ENCODE peak calls at places on chromosomes 3 and 15, in four cellular contexts. P is CD8-positive, alpha-beta T cell; U is heart left ventricle; T is BJ. G is an unnamed sample.

GRCh38 chr15:78302579-78302978 is 3.2 kb upstream of the SKIC8 start:
- DNase-seq in P (no peak), U (no peak), T (peak; percentile 85), G (peak; percentile 82)

GRCh38 chr15:67177750-67178149 is 76.7 kb downstream of the AAGAB start:
- DNase-seq in P (no peak), U (no peak), T (no peak), G (no peak)

GRCh38 chr3:149207475-149207874 is 14.2 kb downstream of the CP start:
- DNase-seq in P (no peak), U (no peak), T (no peak), G (no peak)

GRCh38 chr15:66389859-66390382 is 3.2 kb downstream of the MAP2K1 start:
- DNase-seq in P (no peak), U (no peak), T (no peak), G (no peak)

GRCh38 chr3:20668411-20668810 is 482.4 kb upstream of the SGO1 start:
- DNase-seq in P (no peak), U (no peak), T (no peak), G (no peak)

GRCh38 chr3:196666001-196666867 is 26.7 kb downstream of the NRROS start:
- DNase-seq in P (no peak), U (no peak), T (peak; percentile 40), G (no peak)

GRCh38 chr3:83523470-83524073 is 1435.2 kb upstream of the CADM2 start:
- DNase-seq in P (no peak), U (no peak), T (no peak), G (no peak)

GRCh38 chr3:137217733-137218132 is 259.9 kb downstream of the IL20RB start:
- DNase-seq in P (no peak), U (no peak), T (no peak), G (no peak)

GRCh38 chr3:140294058-140294457 is 359.1 kb downstream of the CLSTN2 start:
- DNase-seq in P (no peak), U (no peak), T (no peak), G (no peak)

GRCh38 chr15:55959744-55960143 is 33.7 kb downstream of the NEDD4 start:
- DNase-seq in P (no peak), U (no peak), T (no peak), G (no peak)

GRCh38 chr3:161405087-161405486 is 33.8 kb upstream of the SPTSSB start:
- DNase-seq in P (no peak), U (no peak), T (no peak), G (no peak)

GRCh38 chr3:174202561-174202960 is 656.6 kb upstream of the NAALADL2 start:
- DNase-seq in P (no peak), U (no peak), T (peak; percentile 9), G (no peak)

GRCh38 chr3:157573780-157574378 is 70.7 kb upstream of the VEPH1 start:
- DNase-seq in P (no peak), U (no peak), T (no peak), G (no peak)

GRCh38 chr15:63918317-63918672 is 84.5 kb upstream of the HERC1 start:
- DNase-seq in P (no peak), U (no peak), T (no peak), G (no peak)

GRCh38 chr15:78996876-78997275 is 52.0 kb upstream of the CTSH start:
- DNase-seq in P (no peak), U (peak; percentile 36), T (no peak), G (no peak)

GRCh38 chr3:27632431-27633223 is 89.5 kb downstream of the EOMES start:
- DNase-seq in P (peak; percentile 47), U (peak; percentile 66), T (no peak), G (no peak)

GRCh38 chr3:37559461-37559860 is 302.2 kb upstream of the CTDSPL start:
- DNase-seq in P (no peak), U (no peak), T (no peak), G (no peak)

DNA sequence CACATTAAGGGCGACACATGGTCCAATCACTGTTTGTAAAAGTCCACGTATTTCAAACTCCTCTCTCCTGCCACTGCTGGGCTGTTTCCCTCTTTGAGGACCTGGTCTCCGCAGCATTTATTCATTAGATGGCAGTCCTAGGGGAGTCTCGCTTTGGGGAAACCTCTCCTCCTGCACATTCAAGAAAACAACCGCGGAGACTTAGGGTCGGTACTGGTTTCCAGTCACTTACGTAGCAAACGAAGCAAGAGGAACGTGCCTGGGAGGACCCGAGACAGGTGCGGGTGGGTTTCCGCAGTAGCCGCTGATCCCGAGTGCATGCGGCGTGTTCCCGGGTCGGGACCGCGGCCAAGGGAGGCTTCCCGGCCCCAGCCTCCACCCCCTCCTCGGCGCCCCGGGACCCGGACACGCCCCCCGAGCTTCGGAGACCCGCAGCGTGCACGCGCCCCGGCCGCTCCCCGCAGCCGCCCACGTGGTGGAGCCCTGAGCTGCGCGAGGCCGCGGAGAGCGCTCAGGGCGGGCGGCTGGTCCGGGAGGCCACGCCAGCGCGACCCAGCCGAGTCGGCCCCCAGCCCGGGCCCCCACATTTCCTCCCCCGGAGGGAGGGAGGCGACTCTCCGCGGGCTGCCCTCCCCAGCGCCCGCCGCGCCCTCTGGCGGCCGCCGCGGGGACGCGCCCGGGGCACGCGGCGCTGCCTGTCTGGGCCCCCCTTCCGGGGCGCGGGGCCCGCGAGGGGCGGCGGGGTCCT is 1.1 kb upstream of the IGF1R start:
- DNase-seq in P (peak; percentile 62), U (peak; percentile 85), T (no peak), G (no peak)
- TF ChIP-seq CTCF in P (peak; percentile 55), U (peak; percentile 67), T (no peak), G (peak; percentile 26)

GRCh38 chr3:8482960-8483665 is 18.5 kb upstream of the LMCD1 start:
- DNase-seq in P (no peak), U (peak; percentile 72), T (peak; percentile 95), G (peak; percentile 96)
- H3K4me3 ChIP-seq in P (no peak overlapping the region), U (no peak overlapping the region), T (no peak overlapping the region), G (no peak overlapping the region)

GRCh38 chr15:71197620-71198019 is 82.3 kb downstream of the THSD4 start:
- DNase-seq in P (no peak), U (no peak), T (no peak), G (no peak)

GRCh38 chr15:71198846-71199245 is 83.6 kb downstream of the THSD4 start:
- DNase-seq in P (no peak), U (no peak), T (no peak), G (no peak)

GRCh38 chr15:71191296-71191695 is 76.0 kb downstream of the THSD4 start:
- DNase-seq in P (no peak), U (no peak), T (peak; percentile 19), G (no peak)

GRCh38 chr15:71194286-71194685 is 79.0 kb downstream of the THSD4 start:
- DNase-seq in P (no peak), U (no peak), T (no peak), G (no peak)

DNA sequence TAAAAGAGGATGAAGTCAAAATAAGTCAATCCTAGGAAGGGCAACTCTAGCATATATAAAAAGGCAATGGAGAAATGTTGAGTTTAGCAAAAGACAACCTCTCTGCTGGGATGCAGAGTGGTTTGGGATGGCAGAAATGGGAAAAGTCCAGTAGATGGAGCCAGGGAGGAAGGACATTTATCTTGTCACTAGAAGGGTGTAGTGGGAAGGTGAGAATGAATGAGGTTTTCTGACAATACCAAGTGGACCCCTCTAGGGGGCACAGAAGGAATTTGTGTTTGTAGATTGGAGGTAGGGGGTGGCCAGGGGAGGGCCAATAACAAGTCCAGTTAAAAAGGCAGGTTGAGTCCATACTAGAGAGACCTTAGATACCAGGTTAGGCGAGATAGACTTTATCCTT is 80.0 kb downstream of the THSD4 start:
- DNase-seq in P (no peak), U (no peak), T (no peak), G (no peak)
- TF ChIP-seq CTCF in P (no peak), U (no peak), T (peak; percentile 23), G (no peak)

DNA sequence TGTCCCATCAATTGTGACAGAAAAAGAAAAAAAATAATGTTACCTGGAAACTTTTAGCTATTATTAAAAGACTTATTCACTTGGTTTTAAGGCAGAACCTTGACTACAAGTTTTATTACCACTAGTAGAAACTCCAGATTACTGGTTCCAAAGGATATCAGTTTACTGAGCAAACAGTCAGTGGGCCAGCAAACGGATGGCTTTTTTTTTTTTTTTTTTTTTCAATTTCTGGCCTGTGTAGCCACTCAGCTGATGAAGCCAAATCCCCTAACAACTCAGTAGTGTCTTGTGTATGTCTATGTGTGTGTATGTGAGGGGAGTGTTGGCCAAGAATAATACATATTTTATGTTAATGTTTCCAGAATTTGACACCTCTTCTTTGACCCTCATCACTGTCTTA is 724.9 kb downstream of the NSUN3 start:
- DNase-seq in P (no peak), U (no peak), T (no peak), G (no peak)
- H3K4me3 ChIP-seq in P (no peak overlapping the region), U (no peak overlapping the region), T (no peak overlapping the region), G (no peak overlapping the region)

GRCh38 chr15:92244703-92245102 is 149.0 kb upstream of the ST8SIA2 start:
- DNase-seq in P (no peak), U (no peak), T (no peak), G (no peak)
- TF ChIP-seq CTCF in P (no peak), U (no peak), T (no peak), G (no peak)

DNA sequence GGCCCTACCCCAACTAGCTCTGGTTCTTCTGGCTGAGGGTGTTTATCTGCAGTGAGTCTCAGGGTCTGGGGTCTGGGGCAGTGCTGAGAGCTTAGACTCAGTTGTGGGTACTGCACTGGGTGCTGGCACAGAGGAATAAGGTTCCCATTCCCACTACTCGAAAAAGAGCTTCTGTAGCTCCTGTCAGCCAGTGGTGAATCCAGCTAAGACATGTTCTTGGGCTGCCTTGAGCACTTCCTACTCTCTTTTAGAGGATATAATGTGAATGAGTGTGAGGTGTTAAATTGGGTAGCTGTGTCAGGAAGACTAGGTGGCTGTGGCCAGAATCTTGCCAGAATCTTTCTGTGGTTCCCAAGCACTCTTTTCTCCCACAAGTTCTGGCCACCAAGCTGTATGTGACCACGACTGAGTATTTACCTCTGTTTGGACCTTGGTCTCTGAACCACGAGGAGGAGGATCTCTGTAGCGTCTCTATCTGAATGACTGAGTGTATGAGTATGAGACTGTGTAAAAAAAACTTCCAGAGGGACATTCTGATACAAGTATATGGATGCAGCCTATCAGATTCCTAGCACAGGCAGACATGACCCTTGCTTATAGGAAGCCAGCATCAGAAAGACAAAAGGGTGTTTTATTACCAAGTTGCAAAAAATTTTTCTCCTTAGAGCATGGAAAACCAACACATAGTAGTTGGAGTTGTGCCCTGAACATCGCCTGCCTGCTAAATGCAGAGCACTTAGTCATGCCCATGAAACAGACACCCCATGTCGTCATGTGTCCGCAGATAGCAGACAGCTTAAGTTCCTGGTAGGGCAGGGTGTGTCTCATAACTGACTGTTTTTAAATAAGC is 30.6 kb downstream of the DAG1 start:
- DNase-seq in P (no peak), U (no peak), T (peak; percentile 95), G (peak; percentile 95)
- H3K4me3 ChIP-seq in P (no peak overlapping the region), U (no peak overlapping the region), T (no peak overlapping the region), G (no peak overlapping the region)

DNA sequence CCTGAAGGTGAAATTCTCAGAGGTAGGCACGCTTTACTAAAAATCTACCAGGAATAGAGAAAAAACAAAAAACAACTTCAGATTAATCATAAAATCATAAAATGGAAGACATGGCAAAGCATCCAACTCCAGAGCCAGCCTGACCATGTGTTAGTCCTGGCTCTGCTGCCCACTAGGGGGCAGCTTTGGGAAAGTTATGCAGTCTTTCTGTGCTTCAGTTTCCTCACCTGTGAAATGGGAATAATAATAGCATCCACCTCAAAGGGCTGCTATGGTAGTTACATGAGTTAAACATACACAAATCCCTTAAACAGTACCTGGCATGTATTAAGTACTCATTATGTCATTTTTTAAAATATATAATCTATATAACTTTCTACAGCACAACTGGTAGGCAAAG is 52.3 kb downstream of the WNT5A start:
- DNase-seq in P (no peak), U (no peak), T (no peak), G (no peak)
- TF ChIP-seq CTCF in P (no peak), U (no peak), T (peak; percentile 36), G (peak; percentile 25)